ENCODE peak calls at places on chromosomes 4 and X, in ten cellular contexts. B is AG10803; K is stomach; F is hypothalamus; C is NCI-H1436; Y is heart right ventricle; L is GM23338; V is activated CD8-positive, alpha-beta memory T cell treated with anti-CD3 and anti-CD28 coated beads, Interleukin-2, amount 50 U/mL, for 4 hours; O is amniotic stem cell; N is AG09309. E is an unnamed sample.

GRCh38 chr4:15654556-15655222 is 468 bp downstream of the FBXL5 start:
- DNase-seq in V (peak), O (no peak), F (peak), K (peak), C (no peak), B (peak), L (peak), N (no peak), Y (peak), E (no peak)

GRCh38 chrX:152926279-152926678 is 28.4 kb downstream of the ZNF185 start:
- DNase-seq in K (peak), N (no peak), L (peak), F (no peak), Y (no peak), O (peak), B (peak), C (peak), V (peak), E (no peak)

GRCh38 chrX:23820235-23820782 is 37.3 kb downstream of the SAT1 start:
- DNase-seq in O (no peak), N (no peak), L (no peak), Y (no peak), V (no peak), B (no peak), F (no peak), C (no peak), K (no peak), E (no peak)

GRCh38 chr4:181822005-181822375 is 421.2 kb upstream of the TENM3 start:
- DNase-seq in C (peak), K (no peak), F (no peak), N (no peak), L (no peak), V (no peak), O (no peak), B (no peak), Y (no peak), E (no peak)

GRCh38 chr4:118279920-118280432 is 72.8 kb downstream of the PRSS12 start:
- DNase-seq in K (no peak), V (no peak), C (no peak), B (no peak), L (no peak), Y (no peak), F (no peak), N (no peak), O (no peak), E (no peak)

GRCh38 chrX:54439967-54440871 is at the start of gene TSR2:
- DNase-seq in B (peak), K (peak), L (peak), F (peak), O (peak), V (peak), N (peak), Y (peak), C (peak), E (peak)

GRCh38 chr4:7206856-7207567 is 14.7 kb downstream of the SORCS2 start:
- DNase-seq in O (peak), V (no peak), N (peak), K (peak), L (peak), C (no peak), B (peak), F (peak), Y (peak), E (peak)

GRCh38 chrX:2928127-2928582 is 984 bp downstream of the ARSD start:
- DNase-seq in L (peak), O (no peak), C (no peak), B (no peak), F (peak), K (peak), V (no peak), Y (peak), N (no peak), E (no peak)

GRCh38 chr4:21656832-21657231 is 291.7 kb downstream of the KCNIP4 start:
- DNase-seq in F (no peak), L (peak), N (no peak), V (no peak), Y (no peak), B (peak), O (no peak), C (no peak), K (no peak), E (no peak)

GRCh38 chrX:99522450-99522849 is 887.6 kb downstream of the PCDH19 start:
- DNase-seq in C (no peak), V (no peak), L (no peak), Y (no peak), O (no peak), N (no peak), B (no peak), K (no peak), F (no peak), E (no peak)

GRCh38 chrX:51614353-51614752 is 4.4 kb downstream of the CENPVL3 start:
- DNase-seq in L (peak), Y (no peak), B (peak), K (no peak), N (peak), F (no peak), V (no peak), C (peak), O (peak), E (peak)

GRCh38 chr4:40627540-40627939 is 2.1 kb downstream of the RBM47 start:
- DNase-seq in K (no peak), F (no peak), B (no peak), L (no peak), N (no peak), Y (no peak), C (no peak), V (no peak), O (no peak), E (no peak)

GRCh38 chrX:133401539-133401938 is 13.8 kb downstream of the GPC4 start:
- DNase-seq in O (no peak), C (no peak), K (no peak), L (no peak), V (no peak), Y (no peak), F (no peak), N (no peak), B (no peak), E (no peak)

GRCh38 chr4:117692538-117692937 is 341.7 kb upstream of the NDST3 start:
- DNase-seq in V (no peak), L (no peak), N (no peak), C (no peak), Y (no peak), O (no peak), F (no peak), K (no peak), B (no peak), E (no peak)

GRCh38 chr4:7410470-7410869 is 24.3 kb downstream of the PSAPL1 start:
- DNase-seq in F (no peak), N (no peak), C (no peak), V (no peak), L (no peak), K (no peak), Y (no peak), O (no peak), B (peak), E (no peak)

GRCh38 chrX:50103866-50104566 is 96.8 kb downstream of the AKAP4 start:
- DNase-seq in C (no peak), K (no peak), N (no peak), L (no peak), O (no peak), F (no peak), V (no peak), B (no peak), Y (no peak), E (no peak)

GRCh38 chrX:17882680-17883079 is 21.6 kb upstream of the RAI2 start:
- DNase-seq in O (no peak), Y (no peak), F (no peak), K (no peak), N (no peak), B (no peak), L (no peak), C (no peak), V (no peak), E (no peak)

GRCh38 chrX:107827137-107827831 is 1.6 kb downstream of the MID2 start:
- DNase-seq in O (peak), C (no peak), F (no peak), L (no peak), V (no peak), K (no peak), Y (no peak), N (no peak), B (no peak), E (no peak)

GRCh38 chrX:39678914-39679313 is 418.8 kb downstream of the BCOR start:
- DNase-seq in O (no peak), L (no peak), K (no peak), B (no peak), C (no peak), Y (no peak), F (peak), V (no peak), N (no peak), E (no peak)

GRCh38 chr4:54320826-54321320 is 91.8 kb downstream of the PDGFRA start:
- DNase-seq in O (no peak), K (no peak), F (no peak), L (no peak), V (no peak), C (no peak), Y (no peak), B (no peak), N (no peak), E (no peak)